ENCODE peak calls at places on chromosomes 13 and 19, in ten cellular contexts. X is adrenal gland, P is thyroid gland, R is upper lobe of left lung, C is heart left ventricle, Q is sigmoid colon, G is tibial nerve, L is transverse colon, B is ovary, Z is endothelial cell of umbilical vein. A is an unnamed sample.

GRCh38 chr13:25347156-25347555 is 24.6 kb upstream of the ATP8A2 start:
- DNase-seq in P (no peak), Q (no peak), L (no peak), Z (no peak), G (no peak), X (no peak), R (no peak), B (no peak), C (no peak), A (no peak)

GRCh38 chr13:50322006-50322405 is 306.8 kb downstream of the KCNRG start:
- DNase-seq in Z (no peak), B (no peak), C (no peak), G (no peak), R (no peak), X (no peak), Q (no peak), L (no peak), P (no peak), A (no peak)

GRCh38 chr19:7120499-7120898 is 51.0 kb downstream of the ZNF557 start:
- DNase-seq in R (no peak), Q (peak), Z (no peak), P (no peak), G (no peak), B (no peak), C (no peak), L (no peak), X (no peak), A (no peak)

GRCh38 chr19:35144600-35145436 is 1.8 kb downstream of the FXYD7 start:
- DNase-seq in X (no peak), B (no peak), C (no peak), L (peak), R (peak), Z (no peak), G (no peak), Q (no peak), P (no peak), A (no peak)

GRCh38 chr13:21901772-21902708 is 231.2 kb downstream of the FGF9 start:
- DNase-seq in G (no peak), R (no peak), X (no peak), Z (no peak), B (no peak), Q (no peak), L (no peak), P (no peak), C (peak), A (no peak)

GRCh38 chr19:48539503-48540096 is 12.4 kb upstream of the SULT2B1 start:
- DNase-seq in R (no peak), C (no peak), Z (peak), B (no peak), P (peak), G (no peak), L (peak), Q (peak), X (peak), A (no peak)

GRCh38 chr13:37403776-37404497 is 194.6 kb downstream of the POSTN start:
- DNase-seq in Z (no peak), P (no peak), C (no peak), X (no peak), Q (no peak), L (no peak), B (no peak), G (no peak), R (no peak), A (no peak)

GRCh38 chr13:42039457-42039945 is 8.9 kb upstream of the DGKH start:
- DNase-seq in Z (no peak), R (no peak), Q (no peak), B (peak), L (no peak), C (no peak), P (no peak), X (no peak), G (no peak), A (no peak)

GRCh38 chr19:22601906-22602630 is 32.1 kb upstream of the ZNF492 start:
- DNase-seq in R (no peak), Z (no peak), Q (no peak), X (no peak), G (no peak), C (no peak), B (no peak), L (no peak), P (no peak), A (no peak)

GRCh38 chr19:34089566-34089965 is 82.7 kb upstream of the LSM14A start:
- DNase-seq in Z (no peak), P (no peak), L (no peak), G (no peak), Q (no peak), R (no peak), C (no peak), B (no peak), X (no peak), A (no peak)

GRCh38 chr13:23956106-23956505 is 58.8 kb upstream of the C1QTNF9B start:
- DNase-seq in P (no peak), Z (no peak), G (no peak), X (no peak), B (no peak), L (peak), Q (no peak), R (no peak), C (no peak), A (no peak)

GRCh38 chr19:5331790-5332189 is 8.8 kb downstream of the PTPRS start:
- DNase-seq in L (no peak), R (no peak), Q (no peak), B (no peak), G (no peak), X (no peak), P (no peak), C (no peak), Z (no peak), A (no peak)

GRCh38 chr13:103573446-103573845 is 507.2 kb upstream of the SLC10A2 start:
- DNase-seq in B (no peak), R (peak), G (no peak), Q (no peak), P (no peak), L (no peak), X (no peak), C (no peak), Z (no peak), A (no peak)

GRCh38 chr13:66400292-66400691 is 829.8 kb downstream of the PCDH9 start:
- DNase-seq in L (no peak), C (no peak), Q (no peak), B (no peak), P (no peak), R (no peak), Z (no peak), G (no peak), X (no peak), A (no peak)

GRCh38 chr13:23922005-23922932 is 25.0 kb upstream of the C1QTNF9B start:
- DNase-seq in G (no peak), X (no peak), Q (no peak), Z (peak), B (no peak), P (peak), R (no peak), C (no peak), L (no peak), A (no peak)

GRCh38 chr13:40800559-40800958 is 11.1 kb downstream of the SLC25A15 start:
- DNase-seq in P (no peak), B (no peak), Z (no peak), X (no peak), L (no peak), Q (no peak), R (no peak), G (no peak), C (no peak), A (no peak)

GRCh38 chr13:91353494-91353893 is 6.0 kb downstream of the MIR17HG start:
- DNase-seq in C (no peak), P (no peak), X (no peak), L (no peak), Q (no peak), Z (no peak), B (no peak), R (no peak), G (no peak), A (no peak)

GRCh38 chr13:93522486-93522885 is 295.9 kb downstream of the GPC6 start:
- DNase-seq in R (no peak), C (no peak), P (no peak), G (no peak), L (no peak), X (no peak), Q (no peak), Z (no peak), B (no peak), A (no peak)

GRCh38 chr13:39266426-39266825 is 228.2 kb downstream of the NHLRC3 start:
- DNase-seq in G (no peak), R (no peak), X (no peak), P (no peak), C (no peak), Q (no peak), Z (no peak), B (no peak), L (no peak), A (no peak)

DNA sequence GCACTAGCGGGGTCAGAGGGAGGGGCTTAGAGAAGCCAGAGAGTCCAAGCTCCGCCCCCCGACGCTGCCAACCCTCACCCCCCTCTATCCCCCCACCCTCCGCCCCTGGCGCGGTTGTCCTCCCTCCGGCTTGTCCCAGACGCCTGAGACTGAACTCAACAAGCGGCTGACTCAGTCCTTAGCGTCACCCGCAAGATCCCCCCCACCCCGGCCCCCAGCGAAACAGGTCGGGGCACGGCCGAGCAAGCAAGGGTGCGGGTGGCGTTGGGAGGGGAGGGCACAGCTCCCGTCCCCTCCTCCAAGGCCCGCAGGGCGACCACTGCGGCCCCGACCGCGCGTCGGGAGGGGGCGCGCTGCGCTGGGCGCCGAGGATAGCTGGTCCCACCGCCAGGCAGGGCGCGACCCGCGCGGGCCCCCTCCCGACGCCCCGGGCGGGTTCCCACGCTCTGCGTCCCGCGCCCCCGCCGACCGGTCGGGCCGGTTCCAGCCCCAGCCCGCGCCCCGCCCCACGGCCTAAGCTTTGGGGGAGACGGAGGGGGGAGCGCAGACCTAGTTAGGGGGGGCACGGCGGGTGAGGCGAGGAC is 5.3 kb downstream of the NOTCH3 start:
- DNase-seq in B (peak), L (peak), Q (no peak), R (peak), C (peak), G (no peak), Z (no peak), P (peak), X (no peak), A (no peak)
- TF ChIP-seq CTCF in B (no peak), L (no peak), Q (no peak), R (no peak), C (peak), G (no peak), Z (no peak), P (no peak), X (no peak), A (no peak)

DNA sequence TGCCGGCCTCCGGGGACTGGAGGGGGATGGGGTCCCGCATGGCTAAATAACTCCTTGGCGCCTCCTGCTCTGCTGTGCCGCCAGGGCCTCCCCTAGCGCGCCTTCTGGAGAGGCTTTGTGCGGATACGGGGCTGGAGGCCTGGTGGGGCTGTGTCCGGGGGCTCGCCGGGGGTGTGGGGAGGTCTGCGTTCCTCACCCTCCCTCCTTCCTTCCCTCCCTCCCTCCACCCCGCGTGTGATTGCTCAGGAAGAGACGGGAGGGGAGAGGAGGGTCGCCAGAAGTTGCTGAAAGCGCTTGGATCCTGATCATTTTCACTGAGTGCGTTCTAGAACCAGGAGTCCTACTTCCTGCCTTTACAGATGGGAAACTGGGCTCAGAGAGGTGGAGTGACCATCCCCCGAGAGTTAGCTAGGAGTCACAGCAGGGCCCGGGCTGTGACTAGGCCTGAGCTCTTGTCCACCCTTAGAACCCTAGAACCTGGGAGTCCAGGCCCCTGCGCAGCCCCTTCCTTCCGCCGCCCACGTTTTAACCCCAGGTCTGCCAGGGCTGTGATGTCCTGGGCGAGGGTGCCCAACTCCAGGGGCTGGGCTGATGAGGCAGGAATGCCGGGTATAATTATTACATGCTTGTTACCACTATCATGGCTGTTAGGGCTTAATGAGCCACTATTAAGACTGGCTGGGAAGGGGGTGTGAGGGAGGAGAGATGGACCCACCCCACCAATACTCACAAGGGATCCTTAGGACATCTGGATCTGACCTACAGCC is 782 bp upstream of the JUND start:
- DNase-seq in X (peak), B (no peak), Q (no peak), L (no peak), P (peak), C (no peak), R (no peak), Z (peak), G (no peak), A (no peak)
- TF ChIP-seq POLR2A in X (no peak), B (peak), Q (peak), L (peak), P (peak), C (no peak), R (peak), Z (no peak), G (peak), A (no peak)

DNA sequence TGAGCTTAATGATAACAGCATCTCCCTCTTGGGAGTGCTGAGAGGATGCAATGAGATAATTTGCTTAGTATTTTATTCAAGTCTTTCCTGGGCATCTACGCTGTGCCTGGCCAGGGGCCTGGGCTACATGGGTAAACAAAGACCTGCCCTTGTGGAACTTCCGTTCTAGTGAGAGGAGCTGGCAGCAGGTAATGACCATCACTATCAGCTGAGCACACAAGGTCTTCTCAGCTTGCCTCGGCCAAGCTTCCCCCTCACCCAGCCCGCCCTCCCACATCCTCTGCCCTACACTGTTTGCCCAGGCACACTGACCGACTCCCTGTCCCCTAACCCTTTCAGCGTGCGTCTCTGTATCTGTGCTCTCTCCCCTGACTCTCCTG is 8.6 kb upstream of the FKRP start:
- DNase-seq in L (no peak), Z (no peak), P (no peak), Q (no peak), X (no peak), G (no peak), R (no peak), B (no peak), C (no peak), A (no peak)
- H3K27ac ChIP-seq in L (no peak), Z (no peak), P (no peak), Q (no peak), X (no peak), G (no peak), R (peak), B (peak), C (peak), A (no peak)

GRCh38 chr13:105139380-105140285 is 1395.8 kb downstream of the EFNB2 start:
- DNase-seq in C (peak), Z (peak), P (peak), L (peak), B (no peak), R (no peak), G (no peak), Q (peak), X (peak), A (peak)
- TF ChIP-seq CTCF in C (peak), Z (no peak), P (no peak), L (no peak), B (no peak), R (peak), G (no peak), Q (no peak), X (peak), A (no peak)

GRCh38 chr19:13117176-13117771 is 734 bp upstream of the TRMT1 start:
- DNase-seq in P (no peak), B (no peak), G (no peak), L (no peak), X (no peak), C (no peak), Q (no peak), Z (no peak), R (no peak), A (no peak)

GRCh38 chr19:13117772-13118423 is at the start of gene NACC1:
- DNase-seq in B (peak), Q (peak), R (peak), G (peak), L (peak), P (peak), C (peak), X (peak), Z (peak), A (peak)

GRCh38 chr19:13116282-13117175 is at the start of gene TRMT1:
- DNase-seq in Q (peak), X (peak), G (peak), C (peak), L (peak), Z (peak), R (peak), P (peak), B (peak), A (peak)

GRCh38 chr19:13119654-13120053 is 1.6 kb downstream of the NACC1 start:
- DNase-seq in B (no peak), P (no peak), L (no peak), C (no peak), Z (no peak), R (no peak), G (no peak), Q (no peak), X (no peak), A (no peak)

GRCh38 chr19:13118424-13119193 is 545 bp downstream of the NACC1 start:
- DNase-seq in R (peak), B (no peak), Q (peak), C (peak), G (no peak), P (peak), X (peak), L (no peak), Z (no peak), A (peak)
- TF ChIP-seq POLR2A in R (no peak), B (no peak), Q (no peak), C (no peak), G (no peak), P (no peak), X (no peak), L (no peak), Z (no peak), A (no peak)

DNA sequence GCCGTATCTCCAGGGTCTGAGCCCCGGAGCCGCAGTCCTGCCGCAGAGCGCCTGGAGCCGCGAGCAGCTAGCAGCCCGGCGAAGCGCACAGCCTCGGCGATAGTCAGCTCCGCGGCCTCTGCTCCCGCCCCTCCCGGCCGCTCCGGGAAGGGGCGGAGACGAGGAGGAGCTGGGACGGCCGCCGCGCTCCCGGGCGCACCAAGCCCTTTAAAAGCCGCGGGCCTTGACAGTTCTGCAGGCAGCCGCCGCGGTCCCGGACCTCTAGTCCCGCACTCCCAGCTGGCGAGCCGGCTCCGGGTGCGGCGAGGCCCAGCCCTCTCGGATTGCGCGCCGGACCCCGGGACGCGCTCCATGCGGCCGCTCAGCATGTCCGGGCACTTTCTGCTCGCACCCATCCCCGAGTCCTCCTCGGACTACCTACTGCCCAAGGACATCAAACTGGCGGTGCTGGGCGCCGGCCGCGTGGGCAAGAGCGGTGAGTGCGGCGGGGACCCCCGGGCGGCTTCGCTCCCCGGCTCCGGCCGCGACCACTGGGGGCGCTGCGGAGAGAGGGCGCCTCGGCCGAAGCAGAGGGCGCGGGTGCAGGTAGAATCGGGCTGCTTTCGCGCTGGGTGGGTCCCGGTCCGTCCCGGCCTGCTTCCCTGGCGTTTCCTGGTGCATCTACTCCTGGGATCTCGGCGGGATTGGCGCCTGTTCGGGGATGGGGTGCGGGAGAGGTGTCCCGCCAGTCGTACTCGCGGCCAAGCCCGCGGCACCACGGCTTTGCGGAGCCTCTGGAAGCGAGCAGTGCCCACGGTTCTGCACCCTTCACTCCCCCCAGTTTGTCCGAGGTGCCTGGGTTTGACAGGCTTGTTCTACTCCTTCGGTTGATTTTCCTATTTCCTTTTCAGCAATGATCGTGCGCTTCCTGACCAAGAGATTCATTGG is at the start of gene RASL11A:
- DNase-seq in C (peak), R (peak), L (peak), Q (peak), B (peak), X (peak), G (peak), Z (peak), P (peak), A (peak)
- H3K27ac ChIP-seq in C (peak), R (peak), L (peak), Q (peak), B (peak), X (no peak), G (peak), Z (peak), P (peak), A (peak)

A was measured in gastrocnemius medialis.